ENCODE peak calls at places on chromosomes 12 and 14, in four cellular contexts. W, O, K and R are unnamed samples.

GRCh38 chr12:99960312-99960711 is 24.4 kb downstream of the ANKS1B start:
- DNase-seq in K (no peak), W (no peak), O (no peak), R (no peak)

GRCh38 chr12:52190860-52191729 is 719 bp downstream of the KRT80 start:
- DNase-seq in O (no peak), K (no peak), W (no peak), R (no peak)

GRCh38 chr12:78403136-78403535 is 461.4 kb upstream of the SYT1 start:
- DNase-seq in O (no peak), K (no peak), W (no peak), R (no peak)

GRCh38 chr14:102573591-102574046 is 18.8 kb upstream of the RCOR1 start:
- DNase-seq in K (no peak), W (no peak), O (no peak), R (no peak)

GRCh38 chr12:52082988-52083637 is 3.6 kb downstream of the SMIM41 start:
- DNase-seq in K (no peak), W (no peak), O (no peak), R (no peak)

GRCh38 chr14:96051642-96052540 is 12.7 kb downstream of the C14orf132 start:
- DNase-seq in K (no peak), W (no peak), O (no peak), R (no peak)

GRCh38 chr12:100267603-100268281 is 765 bp downstream of the SCYL2 start:
- DNase-seq in W (no peak), K (no peak), O (no peak), R (no peak)

GRCh38 chr12:13094349-13094748 is 9.1 kb downstream of the GSG1 start:
- DNase-seq in K (no peak), O (no peak), W (no peak), R (no peak)

GRCh38 chr14:76918751-76919421 is 92.7 kb downstream of the LRRC74A start:
- DNase-seq in O (peak; percentile 98), K (peak; percentile 96), W (peak; percentile 91), R (peak; percentile 94)

GRCh38 chr14:78644824-78645559 is 474.8 kb downstream of the NRXN3 start:
- DNase-seq in K (no peak), O (no peak), W (no peak), R (peak; percentile 14)

GRCh38 chr12:124929649-124930419 is 15.4 kb upstream of the UBC start:
- DNase-seq in W (no peak), K (no peak), O (no peak), R (no peak)

DNA sequence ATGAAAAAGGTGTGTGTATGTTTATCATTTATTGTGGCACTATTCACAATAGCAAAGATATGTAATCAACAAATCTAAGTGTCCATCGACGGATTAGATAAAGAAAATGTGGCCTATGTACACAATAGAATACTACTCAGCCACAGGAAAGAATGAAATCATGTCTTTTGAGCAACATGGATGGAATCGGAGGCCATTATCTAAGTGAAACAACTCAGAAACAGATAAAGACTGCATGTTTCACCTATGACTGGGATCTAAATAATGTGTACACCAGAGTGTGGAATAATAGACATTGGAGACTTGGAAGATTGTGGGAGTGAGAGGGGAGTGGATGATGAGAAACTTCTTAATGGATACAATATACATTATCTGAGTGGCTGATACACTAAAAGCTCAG is 44.0 kb downstream of the CCER1 start:
- DNase-seq in K (no peak), O (no peak), W (no peak), R (no peak)
- H3K4me1 ChIP-seq in K (peaks cover 3% of the 10 kb centered on the region), O (no peaks in the 10 kb centered on the region), W (no peaks in the 10 kb centered on the region), R (no peaks in the 10 kb centered on the region)

GRCh38 chr12:28164644-28165313 is 25.5 kb upstream of the CCDC91 start:
- DNase-seq in K (no peak), W (no peak), O (no peak), R (no peak)
- H3K4me3 ChIP-seq in K (no peak overlapping the region), W (no peak overlapping the region), O (no peak overlapping the region), R (no peak overlapping the region)

GRCh38 chr12:46676797-46677520 is 148.8 kb downstream of the SLC38A4 start:
- DNase-seq in O (no peak), K (no peak), W (no peak), R (no peak)

GRCh38 chr12:46678441-46678840 is 147.4 kb downstream of the SLC38A4 start:
- DNase-seq in O (no peak), W (no peak), K (no peak), R (no peak)

GRCh38 chr12:46676396-46676795 is 149.4 kb downstream of the SLC38A4 start:
- DNase-seq in O (no peak), K (no peak), W (no peak), R (no peak)

GRCh38 chr12:46679754-46680153 is 146.0 kb downstream of the SLC38A4 start:
- DNase-seq in O (no peak), W (no peak), K (no peak), R (no peak)

DNA sequence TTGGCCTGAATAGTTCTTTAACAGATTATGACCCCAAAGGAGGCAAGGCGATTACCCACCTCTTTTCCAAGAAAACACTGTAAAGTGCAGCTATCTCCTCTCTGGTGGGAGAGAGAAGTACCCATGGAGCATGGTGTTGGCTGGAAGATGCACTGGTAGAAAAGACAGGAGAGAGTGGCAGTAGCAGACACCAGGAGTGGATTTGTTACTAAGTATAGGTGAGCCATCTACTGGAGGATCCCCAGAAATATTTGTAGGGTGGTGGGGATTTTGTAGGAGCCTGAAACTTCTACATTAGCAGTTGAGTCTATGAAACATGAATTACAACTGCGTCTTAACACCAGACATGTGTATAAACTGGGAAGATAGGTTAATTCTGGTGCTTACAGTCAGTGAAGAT is 148.0 kb downstream of the SLC38A4 start:
- DNase-seq in W (no peak), O (no peak), K (no peak), R (no peak)
- TF ChIP-seq CTCF in W (no peak), O (peak; percentile 43), K (no peak), R (no peak)

GRCh38 chr12:96189781-96190180 is 4.4 kb upstream of the ELK3 start:
- DNase-seq in W (no peak), K (peak; percentile 15), O (no peak), R (no peak)
- H3K4me1 ChIP-seq in W (no peaks in the 10 kb centered on the region), K (no peaks in the 10 kb centered on the region), O (no peaks in the 10 kb centered on the region), R (no peaks in the 10 kb centered on the region)

DNA sequence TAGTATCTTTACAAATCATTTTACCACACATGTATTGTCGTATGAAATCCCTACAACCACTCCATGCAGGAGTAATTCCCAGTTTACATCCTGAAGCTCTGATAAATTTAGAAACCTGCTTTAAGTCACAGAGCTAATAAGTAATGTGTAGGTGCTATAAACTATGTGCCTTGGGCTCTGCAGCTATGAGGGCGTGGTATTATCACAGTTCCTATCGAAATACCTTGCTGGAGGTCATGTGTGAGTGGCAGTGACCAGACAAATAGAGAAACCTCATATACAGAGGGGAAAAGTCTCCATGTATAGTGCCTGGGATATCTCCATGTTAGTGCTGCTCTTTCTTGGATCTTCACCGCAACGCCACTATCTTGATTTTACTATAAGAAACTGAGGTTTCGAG is 898 bp upstream of the TBC1D15 start:
- DNase-seq in K (no peak), O (no peak), W (no peak), R (no peak)
- H3K4me3 ChIP-seq in K (peak overlapping the region; percentile 74), O (peak overlapping the region; percentile 86), W (peak overlapping the region; percentile 86), R (peak overlapping the region; percentile 84)

GRCh38 chr12:120941846-120942405 is 36.4 kb upstream of the HNF1A start:
- DNase-seq in W (no peak), O (no peak), K (no peak), R (no peak)
- TF ChIP-seq CTCF in W (no peak), O (no peak), K (no peak), R (no peak)